ENCODE peak calls at places on chromosomes 13 and 19, in six cellular contexts. One of them, this sample, is unnamed.

GRCh38 chr13:30713133-30713532 is 22.2 kb upstream of the ALOX5AP start:
- DNase-seq in GM12865: no peak
- DNase-seq in mucosa of gallbladder: peak
- DNase-seq in activated T-cell treated with anti-CD3 and anti-CD28 coated beads for 1 hour: no peak
- DNase-seq in NCI-H2107: no peak
- DNase-seq in tibial artery: no peak
- DNase-seq in this sample: no peak

GRCh38 chr19:18430417-18431144 is 7.4 kb downstream of the ISYNA1 start:
- DNase-seq in GM12865: no peak
- DNase-seq in mucosa of gallbladder: no peak
- DNase-seq in activated T-cell treated with anti-CD3 and anti-CD28 coated beads for 1 hour: no peak
- DNase-seq in NCI-H2107: no peak
- DNase-seq in tibial artery: peak
- DNase-seq in this sample: no peak

GRCh38 chr13:75196112-75196855 is 285.7 kb downstream of the TBC1D4 start:
- DNase-seq in GM12865: no peak
- DNase-seq in mucosa of gallbladder: no peak
- DNase-seq in activated T-cell treated with anti-CD3 and anti-CD28 coated beads for 1 hour: no peak
- DNase-seq in NCI-H2107: no peak
- DNase-seq in tibial artery: no peak
- DNase-seq in this sample: no peak

GRCh38 chr13:75771818-75772217 is 135.7 kb downstream of the LMO7 start:
- DNase-seq in GM12865: no peak
- DNase-seq in mucosa of gallbladder: no peak
- DNase-seq in activated T-cell treated with anti-CD3 and anti-CD28 coated beads for 1 hour: no peak
- DNase-seq in NCI-H2107: no peak
- DNase-seq in tibial artery: no peak
- DNase-seq in this sample: no peak

GRCh38 chr13:99178636-99179035 is 22.0 kb upstream of the UBAC2 start:
- DNase-seq in GM12865: peak
- DNase-seq in mucosa of gallbladder: no peak
- DNase-seq in activated T-cell treated with anti-CD3 and anti-CD28 coated beads for 1 hour: no peak
- DNase-seq in NCI-H2107: no peak
- DNase-seq in tibial artery: no peak
- DNase-seq in this sample: no peak

GRCh38 chr13:48121733-48122132 is 26.8 kb upstream of the MED4 start:
- DNase-seq in GM12865: no peak
- DNase-seq in mucosa of gallbladder: no peak
- DNase-seq in activated T-cell treated with anti-CD3 and anti-CD28 coated beads for 1 hour: no peak
- DNase-seq in NCI-H2107: no peak
- DNase-seq in tibial artery: no peak
- DNase-seq in this sample: peak

GRCh38 chr19:1410136-1410786 is 2.9 kb downstream of the DAZAP1 start:
- DNase-seq in GM12865: no peak
- DNase-seq in mucosa of gallbladder: no peak
- DNase-seq in activated T-cell treated with anti-CD3 and anti-CD28 coated beads for 1 hour: no peak
- DNase-seq in NCI-H2107: no peak
- DNase-seq in tibial artery: no peak
- DNase-seq in this sample: peak

GRCh38 chr19:28977826-28978225 is 235.1 kb downstream of the UQCRFS1 start:
- DNase-seq in GM12865: no peak
- DNase-seq in mucosa of gallbladder: no peak
- DNase-seq in activated T-cell treated with anti-CD3 and anti-CD28 coated beads for 1 hour: no peak
- DNase-seq in NCI-H2107: no peak
- DNase-seq in tibial artery: no peak
- DNase-seq in this sample: no peak

GRCh38 chr19:4157164-4157563 is 3.7 kb downstream of the CREB3L3 start:
- DNase-seq in GM12865: no peak
- DNase-seq in mucosa of gallbladder: no peak
- DNase-seq in activated T-cell treated with anti-CD3 and anti-CD28 coated beads for 1 hour: no peak
- DNase-seq in NCI-H2107: no peak
- DNase-seq in tibial artery: no peak
- DNase-seq in this sample: no peak